ENCODE peak calls at places on chromosome 14, in four cellular contexts. R, M, L and N are unnamed samples.

GRCh38 chr14:24903337-24903736 is 146.6 kb downstream of the STXBP6 start:
- DNase-seq in R (peak; percentile 85), M (no peak), L (no peak), N (no peak)

GRCh38 chr14:71654810-71655209 is 277.4 kb upstream of the RGS6 start:
- DNase-seq in R (no peak), M (no peak), L (no peak), N (no peak)

GRCh38 chr14:32397871-32398640 is 69.0 kb downstream of the AKAP6 start:
- DNase-seq in R (peak; percentile 72), M (no peak), L (no peak), N (no peak)

GRCh38 chr14:95361373-95362179 is 41.9 kb upstream of the CLMN start:
- DNase-seq in R (peak; percentile 29), M (peak; percentile 91), L (peak; percentile 49), N (peak; percentile 72)

GRCh38 chr14:95956601-95957460 is 80.2 kb downstream of the TUNAR start:
- DNase-seq in R (no peak), M (no peak), L (no peak), N (no peak)

GRCh38 chr14:58772061-58772604 is 134.4 kb downstream of the DACT1 start:
- DNase-seq in R (no peak), M (no peak), L (no peak), N (no peak)

GRCh38 chr14:67359319-67359774 is 257 bp downstream of the ATP6V1D start:
- DNase-seq in R (peak; percentile 88), M (peak; percentile 47), L (peak; percentile 22), N (no peak)

GRCh38 chr14:64971890-64972785 is at the start of gene RAB15:
- DNase-seq in R (peak; percentile 76), M (peak; percentile 60), L (peak; percentile 63), N (peak; percentile 45)

GRCh38 chr14:46574236-46574970 is 77.2 kb downstream of the RPL10L start:
- DNase-seq in R (no peak), M (no peak), L (no peak), N (no peak)

GRCh38 chr14:70188292-70188607 is 501 bp downstream of the SLC8A3 start:
- DNase-seq in R (peak; percentile 27), M (no peak), L (no peak), N (no peak)

GRCh38 chr14:51302319-51303030 is 62.4 kb downstream of the TMX1 start:
- DNase-seq in R (no peak), M (no peak), L (no peak), N (no peak)

GRCh38 chr14:94110552-94111181 is at the start of gene IFI27:
- DNase-seq in R (peak; percentile 46), M (no peak), L (no peak), N (peak; percentile 82)
- H3K4me3 ChIP-seq in R (no peak within 1 kb of the TSS), M (no peak within 1 kb of the TSS), L (peak within 1 kb of the TSS; percentile 48), N (peak within 1 kb of the TSS; percentile 40)

DNA sequence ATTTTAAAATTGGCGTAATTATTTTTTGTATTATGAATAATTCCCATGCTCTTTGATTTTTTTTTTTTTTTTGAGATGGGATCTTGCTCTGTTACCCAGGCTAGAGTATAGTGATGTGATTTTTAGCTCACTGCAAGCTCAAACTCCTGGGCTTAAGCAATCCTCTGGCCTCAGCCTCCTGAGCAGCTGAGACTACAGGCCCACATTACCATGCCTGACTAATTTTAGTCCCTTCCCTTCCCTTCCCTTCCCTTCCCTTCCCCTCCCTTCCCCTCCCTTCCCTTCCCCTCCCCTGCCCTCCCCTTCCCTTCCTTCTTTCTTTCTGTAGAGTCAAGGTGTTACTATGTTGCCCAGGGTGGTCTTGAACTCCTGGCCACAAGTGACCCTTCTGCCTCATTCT is 9.4 kb upstream of the KIF26A start:
- DNase-seq in R (no peak), M (no peak), L (no peak), N (no peak)
- H3K4me1 ChIP-seq in R (no peaks in the 10 kb centered on the region), M (no peaks in the 10 kb centered on the region), L (no peaks in the 10 kb centered on the region), N (no peaks in the 10 kb centered on the region)

GRCh38 chr14:55835985-55836384 is 256.0 kb downstream of the KTN1 start:
- DNase-seq in R (no peak), M (no peak), L (no peak), N (no peak)

GRCh38 chr14:55832122-55832911 is 252.3 kb downstream of the KTN1 start:
- DNase-seq in R (peak; percentile 19), M (no peak), L (no peak), N (peak; percentile 70)

GRCh38 chr14:55834390-55834789 is 254.4 kb downstream of the KTN1 start:
- DNase-seq in R (no peak), M (no peak), L (no peak), N (no peak)

GRCh38 chr14:55837467-55837866 is 257.5 kb downstream of the KTN1 start:
- DNase-seq in R (no peak), M (no peak), L (no peak), N (no peak)

GRCh38 chr14:55832974-55833373 is 253.0 kb downstream of the KTN1 start:
- DNase-seq in R (no peak), M (no peak), L (no peak), N (no peak)
- H3K4me3 ChIP-seq in R (no peak overlapping the region), M (no peak overlapping the region), L (no peak overlapping the region), N (no peak overlapping the region)

DNA sequence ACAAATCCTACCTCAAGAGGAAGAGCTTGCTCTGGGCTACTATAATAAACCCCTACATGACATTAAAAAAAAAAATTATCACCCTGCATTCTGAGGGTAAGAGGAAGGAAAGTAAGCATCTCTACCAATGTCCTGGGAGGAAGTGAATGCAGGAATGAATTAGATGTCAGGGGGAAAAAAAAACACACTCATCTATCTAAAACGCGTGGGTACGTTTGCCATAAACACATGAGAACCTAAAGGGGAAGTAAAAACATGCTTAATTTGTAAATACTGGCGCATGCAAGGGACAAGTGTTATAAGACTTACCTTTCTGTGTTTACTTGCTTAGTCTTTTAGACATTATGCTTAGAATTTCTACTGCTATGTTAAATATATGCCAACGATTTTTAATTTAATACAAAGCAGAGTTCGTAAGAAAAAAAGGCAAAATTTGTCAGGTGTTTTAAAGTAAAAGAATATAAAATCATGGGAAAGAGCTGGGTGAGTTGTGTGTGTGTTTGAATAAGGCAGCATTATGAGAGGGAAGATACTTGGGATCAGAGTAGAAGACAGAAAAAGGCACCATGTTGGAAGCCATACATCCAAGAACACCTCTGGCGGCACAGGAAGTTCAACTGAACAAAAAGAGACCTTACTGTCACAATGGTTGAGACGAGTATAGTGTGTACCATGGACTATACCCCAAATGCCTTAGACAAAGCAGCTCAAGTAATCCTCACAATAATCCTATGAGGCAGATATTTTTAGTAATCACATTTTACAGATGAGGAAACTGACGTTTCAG is 1.5 kb downstream of the TMED8 start:
- DNase-seq in R (no peak), M (peak; percentile 82), L (no peak), N (no peak)
- H3K4me1 ChIP-seq in R (peaks cover 9% of the 10 kb centered on the region), M (peaks cover 61% of the 10 kb centered on the region), L (peaks cover 20% of the 10 kb centered on the region), N (peaks cover 12% of the 10 kb centered on the region)

GRCh38 chr14:93974299-93974698 is 2.1 kb downstream of the ASB2 start:
- DNase-seq in R (no peak), M (no peak), L (no peak), N (no peak)

GRCh38 chr14:93975791-93976476 is 436 bp downstream of the ASB2 start:
- DNase-seq in R (no peak), M (peak; percentile 94), L (no peak), N (no peak)

GRCh38 chr14:93976477-93977057 is at the start of gene ASB2:
- DNase-seq in R (no peak), M (peak; percentile 69), L (no peak), N (no peak)

GRCh38 chr14:93973607-93974006 is 2.8 kb downstream of the ASB2 start:
- DNase-seq in R (no peak), M (no peak), L (no peak), N (no peak)

DNA sequence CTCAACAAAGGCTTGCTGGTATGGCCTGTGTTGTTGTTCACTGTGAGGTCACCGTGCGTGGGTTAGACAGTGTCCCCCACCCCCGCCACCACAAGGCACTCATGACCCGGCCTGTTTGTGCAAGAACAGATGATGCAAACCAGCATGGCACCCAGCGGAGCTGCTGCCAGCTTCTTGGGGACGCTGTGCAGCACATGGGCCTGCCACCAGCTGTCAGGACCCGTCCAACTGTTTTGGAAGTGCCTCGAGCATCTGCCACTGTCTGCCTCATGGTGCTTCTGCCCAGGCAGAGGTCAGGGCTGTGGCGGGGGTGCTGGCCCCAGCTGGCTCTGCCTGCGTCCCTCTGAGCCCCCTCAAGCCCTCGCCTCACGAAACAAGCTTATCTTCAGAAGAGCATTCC is 1.5 kb downstream of the ASB2 start:
- DNase-seq in R (no peak), M (no peak), L (peak; percentile 50), N (no peak)
- H3K4me3 ChIP-seq in R (no peak overlapping the region), M (no peak overlapping the region), L (peak overlapping the region; percentile 47), N (peak overlapping the region; percentile 15)

DNA sequence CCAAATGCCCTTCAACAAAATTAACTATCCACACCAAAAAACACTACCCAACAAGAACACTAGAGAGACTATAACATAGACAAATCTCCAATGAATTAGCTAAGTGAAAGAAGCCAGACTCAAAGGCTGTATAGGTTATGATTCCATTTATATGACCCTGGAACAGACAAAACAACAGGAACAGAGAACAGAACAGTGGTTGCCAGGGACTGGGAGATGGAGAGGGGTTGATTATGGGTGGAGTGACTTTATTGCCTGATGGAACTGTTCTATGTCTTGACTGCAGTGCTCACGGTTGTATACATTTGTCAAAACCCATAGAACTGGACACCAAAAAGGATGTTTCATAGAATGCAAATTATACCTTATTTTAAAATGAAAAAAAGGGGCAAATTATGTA is 14.9 kb downstream of the CATSPERB start:
- DNase-seq in R (no peak), M (no peak), L (no peak), N (no peak)
- H3K4me1 ChIP-seq in R (peaks cover under 1% of the 10 kb centered on the region), M (no peaks in the 10 kb centered on the region), L (no peaks in the 10 kb centered on the region), N (no peaks in the 10 kb centered on the region)

GRCh38 chr14:101357559-101358319 is 203.6 kb upstream of the DIO3 start:
- DNase-seq in R (no peak), M (no peak), L (no peak), N (no peak)
- H3K4me3 ChIP-seq in R (no peak overlapping the region), M (no peak overlapping the region), L (no peak overlapping the region), N (no peak overlapping the region)

DNA sequence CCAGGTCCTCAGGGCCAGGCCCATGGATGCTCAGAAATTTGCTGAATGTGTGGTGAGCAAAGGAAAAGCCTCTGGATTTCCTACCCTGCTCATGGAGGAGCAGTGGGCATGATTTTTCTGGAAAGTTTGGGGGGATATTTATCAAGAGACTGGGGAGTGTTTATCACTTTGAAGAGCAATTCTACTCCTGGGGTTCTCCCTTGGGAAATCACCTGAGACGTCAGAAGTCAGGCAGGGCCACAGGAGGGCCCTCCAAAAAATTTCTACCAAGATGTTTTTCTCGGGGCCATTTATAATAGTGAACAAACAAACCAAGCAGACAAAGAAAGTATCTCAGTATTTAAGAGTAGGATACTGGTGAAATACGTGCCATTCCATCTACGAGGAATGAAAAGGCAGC is 20.1 kb upstream of the EIF2B2 start:
- DNase-seq in R (no peak), M (no peak), L (no peak), N (no peak)
- H3K4me1 ChIP-seq in R (peaks cover 8% of the 10 kb centered on the region), M (no peaks in the 10 kb centered on the region), L (peaks cover 69% of the 10 kb centered on the region), N (no peaks in the 10 kb centered on the region)